ENCODE peak calls at places on chromosomes 6 and 20, in nine cellular contexts. One of them, this sample, is unnamed.

GRCh38 chr6:105510746-105511145 is 107.9 kb upstream of the PREP start:
- DNase-seq in mesenchymal stem cell: peak; percentile 76
- DNase-seq in RWPE2: no peak
- DNase-seq in heart right ventricle: no peak
- DNase-seq in AG04450: peak; percentile 32
- DNase-seq in adrenal gland: no peak
- DNase-seq in mammary epithelial cell: peak; percentile 58
- DNase-seq in endothelial cell of umbilical vein: no peak
- DNase-seq in effector memory CD4-positive, alpha-beta T cell: no peak
- DNase-seq in this sample: no peak

GRCh38 chr6:14440215-14440890 is 322.8 kb downstream of the CD83 start:
- DNase-seq in endothelial cell of umbilical vein: no peak
- DNase-seq in mammary epithelial cell: no peak
- DNase-seq in AG04450: no peak
- DNase-seq in heart right ventricle: no peak
- DNase-seq in mesenchymal stem cell: no peak
- DNase-seq in adrenal gland: no peak
- DNase-seq in effector memory CD4-positive, alpha-beta T cell: no peak
- DNase-seq in RWPE2: no peak
- DNase-seq in this sample: no peak

GRCh38 chr6:139367810-139368321 is 6.6 kb downstream of the CITED2 start:
- DNase-seq in adrenal gland: no peak
- DNase-seq in endothelial cell of umbilical vein: peak; percentile 24
- DNase-seq in AG04450: no peak
- DNase-seq in RWPE2: no peak
- DNase-seq in mesenchymal stem cell: peak; percentile 60
- DNase-seq in mammary epithelial cell: no peak
- DNase-seq in effector memory CD4-positive, alpha-beta T cell: no peak
- DNase-seq in heart right ventricle: no peak
- DNase-seq in this sample: no peak

GRCh38 chr6:89021629-89022028 is 58.2 kb upstream of the RNGTT start:
- DNase-seq in effector memory CD4-positive, alpha-beta T cell: no peak
- DNase-seq in RWPE2: no peak
- DNase-seq in heart right ventricle: no peak
- DNase-seq in mesenchymal stem cell: no peak
- DNase-seq in adrenal gland: no peak
- DNase-seq in mammary epithelial cell: peak; percentile 37
- DNase-seq in endothelial cell of umbilical vein: no peak
- DNase-seq in AG04450: no peak
- DNase-seq in this sample: no peak

GRCh38 chr6:142395768-142396231 is 94.0 kb downstream of the ADGRG6 start:
- DNase-seq in heart right ventricle: no peak
- DNase-seq in mammary epithelial cell: no peak
- DNase-seq in endothelial cell of umbilical vein: peak; percentile 94
- DNase-seq in RWPE2: no peak
- DNase-seq in mesenchymal stem cell: peak; percentile 80
- DNase-seq in AG04450: no peak
- DNase-seq in effector memory CD4-positive, alpha-beta T cell: no peak
- DNase-seq in adrenal gland: no peak
- DNase-seq in this sample: no peak

GRCh38 chr20:37295001-37295400 is 5.5 kb downstream of the MANBAL start:
- DNase-seq in RWPE2: peak; percentile 100
- DNase-seq in endothelial cell of umbilical vein: peak; percentile 74
- DNase-seq in heart right ventricle: no peak
- DNase-seq in mesenchymal stem cell: peak; percentile 98
- DNase-seq in AG04450: peak; percentile 87
- DNase-seq in effector memory CD4-positive, alpha-beta T cell: no peak
- DNase-seq in adrenal gland: peak; percentile 86
- DNase-seq in mammary epithelial cell: peak; percentile 99
- DNase-seq in this sample: peak; percentile 94

GRCh38 chr20:10217517-10218410 is 866 bp upstream of the SNAP25 start:
- DNase-seq in endothelial cell of umbilical vein: peak; percentile 65
- DNase-seq in AG04450: peak; percentile 90
- DNase-seq in RWPE2: no peak
- DNase-seq in effector memory CD4-positive, alpha-beta T cell: no peak
- DNase-seq in mammary epithelial cell: peak; percentile 50
- DNase-seq in heart right ventricle: no peak
- DNase-seq in adrenal gland: peak; percentile 89
- DNase-seq in mesenchymal stem cell: peak; percentile 97
- DNase-seq in this sample: peak; percentile 61

GRCh38 chr20:53527196-53527595 is 66.4 kb downstream of the ZNF217 start:
- DNase-seq in mammary epithelial cell: no peak
- DNase-seq in mesenchymal stem cell: no peak
- DNase-seq in heart right ventricle: no peak
- DNase-seq in AG04450: no peak
- DNase-seq in endothelial cell of umbilical vein: no peak
- DNase-seq in effector memory CD4-positive, alpha-beta T cell: no peak
- DNase-seq in RWPE2: peak; percentile 64
- DNase-seq in adrenal gland: no peak
- DNase-seq in this sample: no peak

GRCh38 chr6:11363881-11364576 is 131.6 kb upstream of the NEDD9 start:
- DNase-seq in mammary epithelial cell: peak; percentile 94
- DNase-seq in AG04450: no peak
- DNase-seq in endothelial cell of umbilical vein: no peak
- DNase-seq in RWPE2: no peak
- DNase-seq in heart right ventricle: no peak
- DNase-seq in effector memory CD4-positive, alpha-beta T cell: peak; percentile 13
- DNase-seq in mesenchymal stem cell: peak; percentile 45
- DNase-seq in adrenal gland: no peak
- DNase-seq in this sample: no peak

GRCh38 chr20:11178946-11179654 is 505.3 kb upstream of the JAG1 start:
- DNase-seq in heart right ventricle: no peak
- DNase-seq in adrenal gland: no peak
- DNase-seq in AG04450: peak; percentile 7
- DNase-seq in mesenchymal stem cell: peak; percentile 34
- DNase-seq in endothelial cell of umbilical vein: peak; percentile 95
- DNase-seq in mammary epithelial cell: peak; percentile 98
- DNase-seq in RWPE2: no peak
- DNase-seq in effector memory CD4-positive, alpha-beta T cell: no peak
- DNase-seq in this sample: peak; percentile 41

GRCh38 chr20:46787986-46788762 is 78.7 kb downstream of the SLC2A10 start:
- DNase-seq in mammary epithelial cell: no peak
- DNase-seq in RWPE2: no peak
- DNase-seq in AG04450: no peak
- DNase-seq in heart right ventricle: no peak
- DNase-seq in mesenchymal stem cell: no peak
- DNase-seq in endothelial cell of umbilical vein: no peak
- DNase-seq in adrenal gland: no peak
- DNase-seq in effector memory CD4-positive, alpha-beta T cell: no peak
- DNase-seq in this sample: no peak

GRCh38 chr6:15879372-15880261 is 216.8 kb upstream of the DTNBP1 start:
- DNase-seq in RWPE2: no peak
- DNase-seq in AG04450: no peak
- DNase-seq in mammary epithelial cell: no peak
- DNase-seq in endothelial cell of umbilical vein: peak; percentile 87
- DNase-seq in adrenal gland: peak; percentile 92
- DNase-seq in mesenchymal stem cell: peak; percentile 88
- DNase-seq in effector memory CD4-positive, alpha-beta T cell: no peak
- DNase-seq in heart right ventricle: peak; percentile 76
- DNase-seq in this sample: peak; percentile 79

GRCh38 chr6:34468378-34468892 is 2.6 kb downstream of the PACSIN1 start:
- DNase-seq in RWPE2: no peak
- DNase-seq in effector memory CD4-positive, alpha-beta T cell: no peak
- DNase-seq in mammary epithelial cell: no peak
- DNase-seq in mesenchymal stem cell: no peak
- DNase-seq in endothelial cell of umbilical vein: no peak
- DNase-seq in heart right ventricle: no peak
- DNase-seq in adrenal gland: no peak
- DNase-seq in AG04450: no peak
- DNase-seq in this sample: no peak

GRCh38 chr6:161429921-161430490 is 156.1 kb upstream of the AGPAT4 start:
- DNase-seq in RWPE2: no peak
- DNase-seq in effector memory CD4-positive, alpha-beta T cell: no peak
- DNase-seq in mesenchymal stem cell: no peak
- DNase-seq in heart right ventricle: no peak
- DNase-seq in mammary epithelial cell: no peak
- DNase-seq in endothelial cell of umbilical vein: peak; percentile 14
- DNase-seq in AG04450: no peak
- DNase-seq in adrenal gland: no peak
- DNase-seq in this sample: no peak

GRCh38 chr6:129621252-129621651 is 88.7 kb downstream of the ARHGAP18 start:
- DNase-seq in endothelial cell of umbilical vein: no peak
- DNase-seq in mesenchymal stem cell: peak; percentile 20
- DNase-seq in adrenal gland: no peak
- DNase-seq in heart right ventricle: no peak
- DNase-seq in RWPE2: no peak
- DNase-seq in effector memory CD4-positive, alpha-beta T cell: no peak
- DNase-seq in mammary epithelial cell: no peak
- DNase-seq in AG04450: no peak
- DNase-seq in this sample: no peak

GRCh38 chr20:57990396-57990987 is 238.0 kb downstream of the ANKRD60 start:
- DNase-seq in heart right ventricle: peak; percentile 50
- DNase-seq in AG04450: no peak
- DNase-seq in adrenal gland: no peak
- DNase-seq in RWPE2: no peak
- DNase-seq in mammary epithelial cell: peak; percentile 87
- DNase-seq in effector memory CD4-positive, alpha-beta T cell: no peak
- DNase-seq in endothelial cell of umbilical vein: peak; percentile 58
- DNase-seq in mesenchymal stem cell: no peak
- DNase-seq in this sample: no peak

GRCh38 chr6:149468179-149468578 is 16.6 kb downstream of the ZC3H12D start:
- DNase-seq in RWPE2: no peak
- DNase-seq in effector memory CD4-positive, alpha-beta T cell: no peak
- DNase-seq in AG04450: no peak
- DNase-seq in mammary epithelial cell: no peak
- DNase-seq in heart right ventricle: no peak
- DNase-seq in endothelial cell of umbilical vein: no peak
- DNase-seq in mesenchymal stem cell: no peak
- DNase-seq in adrenal gland: no peak
- DNase-seq in this sample: no peak

GRCh38 chr20:41018153-41018552 is 10.5 kb upstream of the TOP1 start:
- DNase-seq in AG04450: no peak
- DNase-seq in heart right ventricle: no peak
- DNase-seq in adrenal gland: no peak
- DNase-seq in RWPE2: no peak
- DNase-seq in mesenchymal stem cell: no peak
- DNase-seq in mammary epithelial cell: peak; percentile 87
- DNase-seq in endothelial cell of umbilical vein: no peak
- DNase-seq in effector memory CD4-positive, alpha-beta T cell: no peak
- DNase-seq in this sample: no peak

GRCh38 chr20:1127840-1128239 is 9.4 kb downstream of the PSMF1 start:
- DNase-seq in adrenal gland: no peak
- DNase-seq in heart right ventricle: no peak
- DNase-seq in endothelial cell of umbilical vein: no peak
- DNase-seq in AG04450: no peak
- DNase-seq in effector memory CD4-positive, alpha-beta T cell: no peak
- DNase-seq in mesenchymal stem cell: no peak
- DNase-seq in RWPE2: no peak
- DNase-seq in mammary epithelial cell: no peak
- DNase-seq in this sample: no peak

GRCh38 chr6:87714093-87714809 is 12.2 kb upstream of the AKIRIN2 start:
- DNase-seq in mesenchymal stem cell: peak; percentile 80
- DNase-seq in AG04450: no peak
- DNase-seq in endothelial cell of umbilical vein: peak; percentile 66
- DNase-seq in RWPE2: no peak
- DNase-seq in adrenal gland: no peak
- DNase-seq in heart right ventricle: no peak
- DNase-seq in effector memory CD4-positive, alpha-beta T cell: no peak
- DNase-seq in mammary epithelial cell: peak; percentile 97
- DNase-seq in this sample: peak; percentile 82

GRCh38 chr6:66926060-66926459 is 1219.0 kb upstream of the EYS start:
- DNase-seq in endothelial cell of umbilical vein: no peak
- DNase-seq in effector memory CD4-positive, alpha-beta T cell: no peak
- DNase-seq in RWPE2: no peak
- DNase-seq in mesenchymal stem cell: peak; percentile 16
- DNase-seq in mammary epithelial cell: no peak
- DNase-seq in AG04450: no peak
- DNase-seq in adrenal gland: no peak
- DNase-seq in heart right ventricle: no peak
- DNase-seq in this sample: no peak
- H3K9me3 ChIP-seq in endothelial cell of umbilical vein: peaks cover 9% of the 10 kb centered on the region
- H3K9me3 ChIP-seq in effector memory CD4-positive, alpha-beta T cell: no peaks in the 10 kb centered on the region
- H3K9me3 ChIP-seq in RWPE2: peaks cover 5% of the 10 kb centered on the region
- H3K9me3 ChIP-seq in mesenchymal stem cell: peaks cover 47% of the 10 kb centered on the region
- H3K9me3 ChIP-seq in mammary epithelial cell: peaks cover 9% of the 10 kb centered on the region
- H3K9me3 ChIP-seq in AG04450: peaks cover 14% of the 10 kb centered on the region
- H3K9me3 ChIP-seq in adrenal gland: peaks cover 8% of the 10 kb centered on the region
- H3K9me3 ChIP-seq in heart right ventricle: peaks cover 17% of the 10 kb centered on the region
- H3K9me3 ChIP-seq in this sample: peaks cover 5% of the 10 kb centered on the region

GRCh38 chr6:135181333-135182119 is 418 bp downstream of the MYB start:
- DNase-seq in AG04450: no peak
- DNase-seq in adrenal gland: no peak
- DNase-seq in RWPE2: no peak
- DNase-seq in effector memory CD4-positive, alpha-beta T cell: no peak
- DNase-seq in mesenchymal stem cell: peak; percentile 28
- DNase-seq in endothelial cell of umbilical vein: peak; percentile 43
- DNase-seq in heart right ventricle: no peak
- DNase-seq in mammary epithelial cell: peak; percentile 20
- DNase-seq in this sample: peak; percentile 15
- H3K27ac ChIP-seq in AG04450: no peak overlapping the region
- H3K27ac ChIP-seq in adrenal gland: no peak overlapping the region
- H3K27ac ChIP-seq in RWPE2: no peak overlapping the region
- H3K27ac ChIP-seq in effector memory CD4-positive, alpha-beta T cell: peak overlapping the region; percentile 6
- H3K27ac ChIP-seq in mesenchymal stem cell: no peak overlapping the region
- H3K27ac ChIP-seq in endothelial cell of umbilical vein: no peak overlapping the region
- H3K27ac ChIP-seq in heart right ventricle: no peak overlapping the region
- H3K27ac ChIP-seq in mammary epithelial cell: no peak overlapping the region
- H3K27ac ChIP-seq in this sample: no peak overlapping the region

DNA sequence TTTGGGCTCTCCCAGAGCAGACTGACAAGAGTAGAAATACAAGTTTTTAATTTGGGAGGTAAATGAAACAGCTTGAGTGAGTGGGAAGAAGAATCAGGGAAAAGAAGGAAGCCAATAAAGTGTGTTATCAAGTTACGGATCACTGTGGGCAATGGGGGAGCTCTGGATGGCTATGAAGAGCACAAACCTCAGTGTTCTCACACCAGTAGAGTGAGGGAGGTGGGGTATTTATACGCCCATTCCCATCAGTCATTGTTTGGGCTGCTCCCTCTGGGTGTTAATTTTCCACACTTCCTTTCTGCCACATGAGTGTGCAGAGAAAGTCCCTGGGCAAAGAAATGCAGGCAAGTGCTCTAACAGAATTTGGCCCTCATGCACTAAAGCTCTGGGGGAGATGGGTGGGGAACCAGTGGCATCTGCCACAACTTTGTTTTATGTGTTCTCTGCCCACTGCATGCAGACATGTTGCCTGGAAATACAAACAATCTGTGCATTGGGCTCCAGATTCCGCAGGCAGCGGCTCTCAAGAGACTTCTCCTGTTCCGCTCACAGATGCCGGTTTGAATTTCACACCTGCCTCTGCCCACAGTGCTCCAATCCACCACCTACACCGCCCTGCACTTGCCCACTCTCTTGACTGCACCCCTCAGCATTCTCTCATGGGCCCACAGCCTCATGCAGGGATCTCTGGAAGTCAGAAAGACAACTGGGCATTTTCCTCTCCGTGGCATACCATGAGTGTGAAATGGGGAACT is 211.1 kb upstream of the RNF24 start:
- DNase-seq in RWPE2: no peak
- DNase-seq in adrenal gland: no peak
- DNase-seq in endothelial cell of umbilical vein: no peak
- DNase-seq in AG04450: no peak
- DNase-seq in heart right ventricle: no peak
- DNase-seq in mammary epithelial cell: no peak
- DNase-seq in effector memory CD4-positive, alpha-beta T cell: no peak
- DNase-seq in mesenchymal stem cell: no peak
- DNase-seq in this sample: no peak
- H3K4me3 ChIP-seq in RWPE2: no peak overlapping the region
- H3K4me3 ChIP-seq in adrenal gland: no peak overlapping the region
- H3K4me3 ChIP-seq in endothelial cell of umbilical vein: no peak overlapping the region
- H3K4me3 ChIP-seq in AG04450: no peak overlapping the region
- H3K4me3 ChIP-seq in heart right ventricle: no peak overlapping the region
- H3K4me3 ChIP-seq in mammary epithelial cell: no peak overlapping the region
- H3K4me3 ChIP-seq in effector memory CD4-positive, alpha-beta T cell: no peak overlapping the region
- H3K4me3 ChIP-seq in mesenchymal stem cell: no peak overlapping the region
- H3K4me3 ChIP-seq in this sample: no peak overlapping the region

GRCh38 chr20:44723798-44724362 is 8.7 kb downstream of the CCN5 start:
- DNase-seq in endothelial cell of umbilical vein: no peak
- DNase-seq in AG04450: no peak
- DNase-seq in RWPE2: no peak
- DNase-seq in adrenal gland: no peak
- DNase-seq in mesenchymal stem cell: no peak
- DNase-seq in mammary epithelial cell: no peak
- DNase-seq in effector memory CD4-positive, alpha-beta T cell: no peak
- DNase-seq in heart right ventricle: no peak
- DNase-seq in this sample: no peak
- H3K9me3 ChIP-seq in endothelial cell of umbilical vein: no peaks in the 10 kb centered on the region
- H3K9me3 ChIP-seq in AG04450: no peaks in the 10 kb centered on the region
- H3K9me3 ChIP-seq in RWPE2: no peaks in the 10 kb centered on the region
- H3K9me3 ChIP-seq in adrenal gland: no peaks in the 10 kb centered on the region
- H3K9me3 ChIP-seq in mesenchymal stem cell: no peaks in the 10 kb centered on the region
- H3K9me3 ChIP-seq in mammary epithelial cell: no peaks in the 10 kb centered on the region
- H3K9me3 ChIP-seq in effector memory CD4-positive, alpha-beta T cell: no peaks in the 10 kb centered on the region
- H3K9me3 ChIP-seq in heart right ventricle: no peaks in the 10 kb centered on the region
- H3K9me3 ChIP-seq in this sample: no peaks in the 10 kb centered on the region

This sample was measured in SJSA1.